ENCODE peak calls at places on chromosome 14, in five cellular contexts. One of them, this sample, is unnamed.

GRCh38 chr14:53968756-53969155 is 12.1 kb upstream of the BMP4 start:
- DNase-seq in aorta: no peak
- DNase-seq in amygdala: no peak
- DNase-seq in C1 segment of cervical spinal cord: no peak
- DNase-seq in epithelial cell of esophagus: no peak
- DNase-seq in this sample: no peak

GRCh38 chr14:69694730-69695663 is 71.9 kb upstream of the SRSF5 start:
- DNase-seq in aorta: no peak
- DNase-seq in amygdala: no peak
- DNase-seq in C1 segment of cervical spinal cord: no peak
- DNase-seq in epithelial cell of esophagus: peak; percentile 38
- DNase-seq in this sample: no peak

GRCh38 chr14:95146079-95146771 is 11.1 kb downstream of the DICER1 start:
- DNase-seq in aorta: peak; percentile 61
- DNase-seq in amygdala: no peak
- DNase-seq in C1 segment of cervical spinal cord: no peak
- DNase-seq in epithelial cell of esophagus: peak; percentile 42
- DNase-seq in this sample: peak; percentile 51

GRCh38 chr14:95196826-95197497 is 39.6 kb upstream of the DICER1 start:
- DNase-seq in aorta: no peak
- DNase-seq in amygdala: no peak
- DNase-seq in C1 segment of cervical spinal cord: no peak
- DNase-seq in epithelial cell of esophagus: no peak
- DNase-seq in this sample: no peak

GRCh38 chr14:76844223-76844622 is 18.0 kb downstream of the LRRC74A start:
- DNase-seq in aorta: peak; percentile 82
- DNase-seq in amygdala: no peak
- DNase-seq in C1 segment of cervical spinal cord: no peak
- DNase-seq in epithelial cell of esophagus: peak; percentile 30
- DNase-seq in this sample: peak; percentile 75

GRCh38 chr14:73943083-73943482 is 6.8 kb downstream of the FAM161B start:
- DNase-seq in aorta: no peak
- DNase-seq in amygdala: no peak
- DNase-seq in C1 segment of cervical spinal cord: no peak
- DNase-seq in epithelial cell of esophagus: peak; percentile 67
- DNase-seq in this sample: no peak

GRCh38 chr14:102196436-102197230 is 56.9 kb downstream of the WDR20 start:
- DNase-seq in aorta: no peak
- DNase-seq in amygdala: no peak
- DNase-seq in C1 segment of cervical spinal cord: peak; percentile 73
- DNase-seq in epithelial cell of esophagus: no peak
- DNase-seq in this sample: no peak

GRCh38 chr14:30443368-30444007 is 115.5 kb upstream of the G2E3 start:
- DNase-seq in aorta: no peak
- DNase-seq in amygdala: no peak
- DNase-seq in C1 segment of cervical spinal cord: no peak
- DNase-seq in epithelial cell of esophagus: peak; percentile 49
- DNase-seq in this sample: no peak

GRCh38 chr14:100149789-100150611 is 9.4 kb downstream of the DEGS2 start:
- DNase-seq in aorta: peak; percentile 64
- DNase-seq in amygdala: no peak
- DNase-seq in C1 segment of cervical spinal cord: no peak
- DNase-seq in epithelial cell of esophagus: peak; percentile 65
- DNase-seq in this sample: no peak

GRCh38 chr14:63435838-63436237 is 107.3 kb downstream of the PPP2R5E start:
- DNase-seq in aorta: peak; percentile 82
- DNase-seq in amygdala: no peak
- DNase-seq in C1 segment of cervical spinal cord: peak; percentile 16
- DNase-seq in epithelial cell of esophagus: no peak
- DNase-seq in this sample: peak; percentile 81

GRCh38 chr14:49972840-49973239 is 80.0 kb downstream of the ARF6 start:
- DNase-seq in aorta: no peak
- DNase-seq in amygdala: no peak
- DNase-seq in C1 segment of cervical spinal cord: no peak
- DNase-seq in epithelial cell of esophagus: peak; percentile 90
- DNase-seq in this sample: no peak

GRCh38 chr14:50109342-50109741 is 7.0 kb downstream of the VCPKMT start:
- DNase-seq in aorta: no peak
- DNase-seq in amygdala: no peak
- DNase-seq in C1 segment of cervical spinal cord: no peak
- DNase-seq in epithelial cell of esophagus: peak; percentile 20
- DNase-seq in this sample: no peak

GRCh38 chr14:101074124-101075024 is 170.9 kb upstream of the RTL1 start:
- DNase-seq in aorta: peak; percentile 53
- DNase-seq in amygdala: no peak
- DNase-seq in C1 segment of cervical spinal cord: no peak
- DNase-seq in epithelial cell of esophagus: no peak
- DNase-seq in this sample: no peak

GRCh38 chr14:37474191-37474590 is 120.9 kb downstream of the FOXA1 start:
- DNase-seq in aorta: no peak
- DNase-seq in amygdala: no peak
- DNase-seq in C1 segment of cervical spinal cord: no peak
- DNase-seq in epithelial cell of esophagus: no peak
- DNase-seq in this sample: no peak

GRCh38 chr14:68695326-68695768 is 97.5 kb downstream of the ZFP36L1 start:
- DNase-seq in aorta: no peak
- DNase-seq in amygdala: no peak
- DNase-seq in C1 segment of cervical spinal cord: no peak
- DNase-seq in epithelial cell of esophagus: peak; percentile 99
- DNase-seq in this sample: no peak

GRCh38 chr14:105530446-105531087 is 4.2 kb downstream of the TMEM121 start:
- DNase-seq in aorta: peak; percentile 49
- DNase-seq in amygdala: no peak
- DNase-seq in C1 segment of cervical spinal cord: no peak
- DNase-seq in epithelial cell of esophagus: no peak
- DNase-seq in this sample: no peak

GRCh38 chr14:73731111-73731510 is 16.9 kb upstream of the PNMA1 start:
- DNase-seq in aorta: no peak
- DNase-seq in amygdala: no peak
- DNase-seq in C1 segment of cervical spinal cord: no peak
- DNase-seq in epithelial cell of esophagus: no peak
- DNase-seq in this sample: no peak

GRCh38 chr14:100818221-100818699 is 7.7 kb upstream of the MEG3 start:
- DNase-seq in aorta: peak; percentile 45
- DNase-seq in amygdala: no peak
- DNase-seq in C1 segment of cervical spinal cord: no peak
- DNase-seq in epithelial cell of esophagus: no peak
- DNase-seq in this sample: no peak

GRCh38 chr14:79516009-79516408 is 695.3 kb downstream of the DIO2 start:
- DNase-seq in aorta: no peak
- DNase-seq in amygdala: no peak
- DNase-seq in C1 segment of cervical spinal cord: no peak
- DNase-seq in epithelial cell of esophagus: no peak
- DNase-seq in this sample: no peak

GRCh38 chr14:87049886-87050820 is 942.8 kb downstream of the GALC start:
- DNase-seq in aorta: no peak
- DNase-seq in amygdala: no peak
- DNase-seq in C1 segment of cervical spinal cord: no peak
- DNase-seq in epithelial cell of esophagus: peak; percentile 89
- DNase-seq in this sample: no peak

GRCh38 chr14:75278422-75279152 is at the start of gene FOS:
- DNase-seq in aorta: peak; percentile 97
- DNase-seq in amygdala: peak; percentile 93
- DNase-seq in C1 segment of cervical spinal cord: peak; percentile 100
- DNase-seq in epithelial cell of esophagus: peak; percentile 94
- DNase-seq in this sample: peak; percentile 94

GRCh38 chr14:101357559-101358319 is 203.6 kb upstream of the DIO3 start:
- DNase-seq in aorta: no peak
- DNase-seq in amygdala: no peak
- DNase-seq in C1 segment of cervical spinal cord: no peak
- DNase-seq in epithelial cell of esophagus: no peak
- DNase-seq in this sample: no peak

GRCh38 chr14:104590240-104590965 is 10.8 kb downstream of the C14orf180 start:
- DNase-seq in aorta: no peak
- DNase-seq in amygdala: no peak
- DNase-seq in C1 segment of cervical spinal cord: no peak
- DNase-seq in epithelial cell of esophagus: no peak
- DNase-seq in this sample: no peak

GRCh38 chr14:100398044-100398443 is 74.9 kb downstream of the SLC25A47 start:
- DNase-seq in aorta: no peak
- DNase-seq in amygdala: no peak
- DNase-seq in C1 segment of cervical spinal cord: no peak
- DNase-seq in epithelial cell of esophagus: peak; percentile 85
- DNase-seq in this sample: no peak

GRCh38 chr14:33792387-33793368 is 158.2 kb downstream of the EGLN3 start:
- DNase-seq in aorta: peak; percentile 95
- DNase-seq in amygdala: peak; percentile 64
- DNase-seq in C1 segment of cervical spinal cord: peak; percentile 70
- DNase-seq in epithelial cell of esophagus: peak; percentile 75
- DNase-seq in this sample: peak; percentile 76

GRCh38 chr14:43803076-43803689 is 703.9 kb downstream of the FSCB start:
- DNase-seq in aorta: no peak
- DNase-seq in amygdala: no peak
- DNase-seq in C1 segment of cervical spinal cord: no peak
- DNase-seq in epithelial cell of esophagus: peak; percentile 1
- DNase-seq in this sample: no peak

GRCh38 chr14:74048291-74048690 is 29.1 kb downstream of the BBOF1 start:
- DNase-seq in aorta: no peak
- DNase-seq in amygdala: no peak
- DNase-seq in C1 segment of cervical spinal cord: no peak
- DNase-seq in epithelial cell of esophagus: peak; percentile 68
- DNase-seq in this sample: no peak

GRCh38 chr14:30165255-30165654 is 237.6 kb upstream of the PRKD1 start:
- DNase-seq in aorta: no peak
- DNase-seq in amygdala: no peak
- DNase-seq in C1 segment of cervical spinal cord: no peak
- DNase-seq in epithelial cell of esophagus: no peak
- DNase-seq in this sample: no peak

GRCh38 chr14:34640826-34641225 is 10.9 kb upstream of the SNX6 start:
- DNase-seq in aorta: no peak
- DNase-seq in amygdala: no peak
- DNase-seq in C1 segment of cervical spinal cord: no peak
- DNase-seq in epithelial cell of esophagus: no peak
- DNase-seq in this sample: no peak

GRCh38 chr14:89773644-89774316 is 180.8 kb downstream of the EFCAB11 start:
- DNase-seq in aorta: no peak
- DNase-seq in amygdala: no peak
- DNase-seq in C1 segment of cervical spinal cord: no peak
- DNase-seq in epithelial cell of esophagus: peak; percentile 61
- DNase-seq in this sample: peak; percentile 82

GRCh38 chr14:64683264-64683663 is 21.0 kb upstream of the PLEKHG3 start:
- DNase-seq in aorta: no peak
- DNase-seq in amygdala: peak; percentile 52
- DNase-seq in C1 segment of cervical spinal cord: peak; percentile 95
- DNase-seq in epithelial cell of esophagus: no peak
- DNase-seq in this sample: no peak

GRCh38 chr14:69050235-69051184 is 71.4 kb upstream of the ACTN1 start:
- DNase-seq in aorta: no peak
- DNase-seq in amygdala: no peak
- DNase-seq in C1 segment of cervical spinal cord: no peak
- DNase-seq in epithelial cell of esophagus: no peak
- DNase-seq in this sample: no peak

GRCh38 chr14:57461777-57462320 is 31.8 kb downstream of the CCDC198 start:
- DNase-seq in aorta: no peak
- DNase-seq in amygdala: no peak
- DNase-seq in C1 segment of cervical spinal cord: no peak
- DNase-seq in epithelial cell of esophagus: peak; percentile 25
- DNase-seq in this sample: no peak

GRCh38 chr14:60327447-60328331 is 78.7 kb downstream of the PPM1A start:
- DNase-seq in aorta: no peak
- DNase-seq in amygdala: no peak
- DNase-seq in C1 segment of cervical spinal cord: no peak
- DNase-seq in epithelial cell of esophagus: peak; percentile 19
- DNase-seq in this sample: peak; percentile 56

GRCh38 chr14:55336691-55337090 is 65.5 kb downstream of the FBXO34 start:
- DNase-seq in aorta: no peak
- DNase-seq in amygdala: no peak
- DNase-seq in C1 segment of cervical spinal cord: no peak
- DNase-seq in epithelial cell of esophagus: no peak
- DNase-seq in this sample: no peak

GRCh38 chr14:55532645-55533309 is 47.2 kb upstream of the KTN1 start:
- DNase-seq in aorta: no peak
- DNase-seq in amygdala: no peak
- DNase-seq in C1 segment of cervical spinal cord: no peak
- DNase-seq in epithelial cell of esophagus: no peak
- DNase-seq in this sample: no peak

GRCh38 chr14:90730367-90730766 is 85.9 kb downstream of the TTC7B start:
- DNase-seq in aorta: no peak
- DNase-seq in amygdala: no peak
- DNase-seq in C1 segment of cervical spinal cord: peak; percentile 21
- DNase-seq in epithelial cell of esophagus: no peak
- DNase-seq in this sample: no peak

This sample was measured in lower lobe of right lung.